ENCODE peak calls at places on chromosome 13, in eight cellular contexts. G, E, X, C, R, V, D and J are unnamed samples.

GRCh38 chr13:84352946-84353345 is 470.7 kb upstream of the SLITRK1 start:
- DNase-seq in G (no peak), E (no peak), X (no peak), C (no peak), R (no peak), V (no peak), D (no peak), J (no peak)

GRCh38 chr13:101447852-101448251 is 4.6 kb upstream of the ITGBL1 start:
- DNase-seq in G (no peak), E (no peak), X (no peak), C (no peak), R (no peak), V (no peak), D (no peak), J (no peak)

GRCh38 chr13:39913928-39914327 is 258.5 kb downstream of the COG6 start:
- DNase-seq in G (no peak), E (no peak), X (no peak), C (no peak), R (no peak), V (peak), D (no peak), J (peak)

GRCh38 chr13:32617112-32617511 is 30.9 kb downstream of the PDS5B start:
- DNase-seq in G (no peak), E (no peak), X (no peak), C (no peak), R (no peak), V (no peak), D (no peak), J (no peak)

GRCh38 chr13:42497798-42498197 is 76.2 kb upstream of the TNFSF11 start:
- DNase-seq in G (no peak), E (no peak), X (no peak), C (no peak), R (no peak), V (no peak), D (no peak), J (no peak)

GRCh38 chr13:85347251-85347650 is 452.0 kb downstream of the SLITRK6 start:
- DNase-seq in G (no peak), E (no peak), X (no peak), C (no peak), R (no peak), V (no peak), D (no peak), J (no peak)

GRCh38 chr13:32045963-32046785 is 14.6 kb downstream of the FRY start:
- DNase-seq in G (no peak), E (peak), X (no peak), C (no peak), R (no peak), V (no peak), D (no peak), J (no peak)

GRCh38 chr13:48769107-48769704 is 115.5 kb downstream of the CYSLTR2 start:
- DNase-seq in G (no peak), E (peak), X (peak), C (peak), R (peak), V (peak), D (no peak), J (peak)

GRCh38 chr13:108595416-108596257 is 33.8 kb upstream of the MYO16 start:
- DNase-seq in G (no peak), E (no peak), X (no peak), C (no peak), R (no peak), V (no peak), D (no peak), J (no peak)

GRCh38 chr13:73174521-73175010 is 115.8 kb downstream of the KLF5 start:
- DNase-seq in G (no peak), E (no peak), X (no peak), C (no peak), R (no peak), V (no peak), D (no peak), J (no peak)

GRCh38 chr13:54637377-54637776 is 1608.8 kb downstream of the OLFM4 start:
- DNase-seq in G (no peak), E (no peak), X (no peak), C (no peak), R (no peak), V (no peak), D (no peak), J (no peak)

GRCh38 chr13:98222081-98222554 is 45.0 kb upstream of the RNF113B start:
- DNase-seq in G (no peak), E (no peak), X (no peak), C (peak), R (no peak), V (no peak), D (no peak), J (peak)

DNA sequence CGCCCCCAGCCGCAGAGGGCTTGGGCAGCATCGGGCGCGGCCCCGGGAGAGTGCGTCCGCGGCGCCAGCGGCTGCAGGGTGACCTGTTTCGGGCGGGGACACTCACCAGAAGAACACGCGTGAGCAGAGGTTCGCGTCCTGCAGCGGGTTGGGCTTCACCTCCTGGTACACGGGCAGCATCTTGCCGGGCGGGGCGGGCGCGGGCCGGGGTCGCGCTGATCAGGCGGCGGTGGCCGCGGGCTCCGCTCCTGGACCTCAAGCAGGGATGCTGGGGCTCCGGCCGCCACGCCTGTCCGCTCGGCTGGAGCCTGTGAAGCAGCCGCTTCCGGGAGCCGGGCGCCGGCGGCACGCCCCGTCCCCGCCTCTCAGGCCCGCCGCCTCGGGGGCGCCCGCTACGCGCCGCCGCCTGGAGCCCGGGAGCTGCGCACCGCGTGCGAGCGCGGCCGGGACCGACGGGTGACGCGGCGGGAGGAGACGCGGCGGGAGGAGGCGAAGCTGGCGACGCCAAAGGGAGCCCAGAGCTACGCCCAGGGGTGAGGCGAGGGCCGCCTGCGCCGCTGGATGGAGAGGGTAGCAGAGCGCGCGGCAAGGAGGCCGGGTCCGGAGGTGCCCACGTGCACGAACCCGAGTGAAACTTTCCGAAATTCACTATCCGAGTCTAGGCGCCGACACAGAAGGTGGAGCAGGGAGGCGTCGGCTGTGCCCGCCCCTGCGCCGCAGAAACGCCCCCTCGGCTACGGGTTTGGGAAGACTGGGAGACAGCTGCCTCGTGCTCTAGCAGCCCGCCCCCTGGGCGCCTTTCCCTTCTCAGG is at the start of gene ABCC4:
- DNase-seq in G (peak), E (peak), X (peak), C (peak), R (no peak), V (peak), D (peak), J (peak)
- TF ChIP-seq POLR2A in G (no peak), E (peak), X (peak), C (no peak), R (no peak), V (no peak), D (peak), J (peak)

DNA sequence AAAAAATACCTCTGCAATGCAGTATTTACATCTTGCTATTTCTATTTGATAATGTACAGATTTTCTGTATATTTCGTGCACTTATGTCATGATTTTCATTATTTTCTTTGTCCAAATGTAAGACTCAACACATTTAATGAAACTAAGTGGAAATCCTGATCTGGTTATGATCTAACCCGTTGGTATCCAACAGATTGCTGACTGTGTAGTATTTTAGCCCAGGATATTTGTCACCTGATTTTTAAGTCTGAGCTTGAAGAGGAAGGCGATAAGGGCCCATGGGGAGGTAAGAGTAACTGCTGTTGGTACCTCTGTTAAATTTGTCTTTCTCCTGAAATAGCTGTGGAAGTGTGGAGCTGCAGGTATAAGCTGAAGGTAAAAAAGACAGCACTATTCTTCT is 45.3 kb downstream of the WASF3 start:
- DNase-seq in G (no peak), E (no peak), X (no peak), C (no peak), R (no peak), V (no peak), D (no peak), J (no peak)
- H3K27ac ChIP-seq in G (no peak), E (peak), X (no peak), C (no peak), R (no peak), V (no peak), D (no peak), J (no peak)

DNA sequence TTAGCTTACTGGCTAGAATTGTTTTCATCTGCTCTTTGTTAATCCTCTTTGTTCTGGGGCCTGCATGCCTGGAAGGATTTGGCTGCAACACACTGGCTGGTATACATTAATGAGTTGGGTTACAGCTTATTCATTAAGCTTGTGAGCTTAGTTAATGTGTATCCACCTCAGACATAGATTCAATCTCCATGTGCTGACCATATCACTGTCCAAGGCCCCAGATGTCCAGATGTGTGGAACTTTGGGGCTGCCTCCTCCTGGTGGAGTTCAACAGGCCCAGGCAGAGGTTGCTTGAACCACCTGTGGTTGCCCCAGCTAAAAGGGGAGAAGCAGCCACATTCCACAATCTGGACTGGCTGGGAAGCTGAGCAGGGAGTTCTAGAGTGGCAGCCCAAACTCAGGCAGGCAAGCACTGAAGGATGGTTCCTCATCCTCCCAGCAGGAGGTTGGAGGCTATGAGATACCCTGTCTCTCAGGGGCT is 5.4 kb downstream of the DIAPH3 start:
- DNase-seq in G (no peak), E (no peak), X (no peak), C (no peak), R (no peak), V (no peak), D (no peak), J (no peak)
- TF ChIP-seq CTCF in G (no peak), E (no peak), X (no peak), C (no peak), R (no peak), V (no peak), D (no peak), J (no peak)

DNA sequence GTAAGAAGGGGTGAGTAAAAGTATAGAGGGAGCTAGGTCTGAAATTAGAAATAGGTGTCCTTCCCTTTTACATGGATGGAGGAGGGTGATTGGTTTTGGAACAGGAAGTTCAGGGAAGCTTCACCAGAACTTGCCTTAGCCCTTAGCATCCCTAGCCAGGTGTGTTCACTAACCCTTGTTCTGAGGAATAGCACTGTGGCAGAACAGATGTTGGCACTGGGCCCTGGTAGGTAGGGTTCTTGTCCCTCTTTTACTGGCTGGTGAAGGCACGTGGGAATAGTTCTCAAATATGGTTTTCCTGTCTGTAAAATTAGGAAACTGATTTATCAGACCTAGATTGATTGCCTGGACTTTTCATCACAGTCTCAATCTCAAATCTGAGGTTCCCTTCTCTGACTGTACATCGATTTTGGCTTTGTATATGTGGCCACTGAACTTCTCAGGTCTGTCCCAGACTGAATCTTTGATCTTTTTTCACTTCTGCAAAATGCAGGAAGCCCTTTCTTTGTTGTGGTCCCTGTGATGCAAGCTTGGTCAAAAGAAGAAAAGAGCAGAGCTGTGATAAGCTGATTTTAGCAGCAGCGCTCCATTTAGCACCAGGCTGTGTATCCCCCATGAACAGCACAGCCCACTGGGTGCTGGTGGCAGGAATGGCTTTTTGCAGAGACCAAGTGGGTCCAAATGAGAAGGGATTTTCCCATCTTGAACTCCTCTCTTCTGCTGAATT is 86.2 kb upstream of the HTR2A start:
- DNase-seq in G (no peak), E (no peak), X (no peak), C (no peak), R (no peak), V (no peak), D (no peak), J (no peak)
- TF ChIP-seq POLR2A in G (no peak), E (no peak), X (no peak), C (no peak), R (no peak), V (no peak), D (no peak), J (no peak)

DNA sequence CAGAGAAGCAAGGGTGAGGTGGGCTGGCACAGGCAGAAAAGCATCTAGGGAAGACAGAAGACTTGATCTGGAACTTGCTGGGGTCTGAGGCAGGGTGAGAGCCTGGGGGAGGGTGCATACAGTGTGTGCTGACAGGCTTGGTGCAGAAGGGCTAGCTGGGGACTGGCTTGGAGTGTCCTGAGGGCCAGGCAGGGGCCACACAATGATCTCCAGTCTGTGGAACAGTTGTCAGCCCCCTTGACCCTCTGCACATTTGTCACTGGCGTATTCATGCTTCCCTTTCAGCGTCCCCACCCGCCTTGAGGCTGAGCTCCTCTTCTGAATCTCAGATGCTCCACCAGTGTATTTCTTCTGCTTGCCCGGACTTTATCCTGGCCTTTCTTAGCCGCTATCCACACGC is 2.8 kb upstream of the MICU2 start:
- DNase-seq in G (no peak), E (no peak), X (no peak), C (no peak), R (no peak), V (no peak), D (no peak), J (no peak)
- H3K27ac ChIP-seq in G (no peak), E (no peak), X (no peak), C (no peak), R (no peak), V (no peak), D (no peak), J (no peak)

GRCh38 chr13:45362939-45363338 is 22.0 kb upstream of the TPT1 start:
- DNase-seq in G (no peak), E (no peak), X (no peak), C (no peak), R (no peak), V (no peak), D (no peak), J (no peak)
- TF ChIP-seq CTCF in G (no peak), E (no peak), X (no peak), C (no peak), R (no peak), V (no peak), D (no peak), J (no peak)